ENCODE peak calls at places on chromosomes 1 and 21, in six cellular contexts. E is retinal pigment epithelial cell; J is prostate gland; B is CD8-positive, alpha-beta T cell; O is CD4-positive, alpha-beta T cell; D is H1. A is an unnamed sample.

GRCh38 chr21:44537930-44538911 is 1.8 kb downstream of the KRTAP10-1 start:
- DNase-seq in E (no peak), J (no peak), B (no peak), O (no peak), D (peak), A (peak)

GRCh38 chr1:90925928-90926869 is 95.6 kb downstream of the ZNF644 start:
- DNase-seq in E (peak), J (no peak), B (no peak), O (no peak), D (no peak), A (no peak)

GRCh38 chr1:241269116-241269515 is 87.9 kb downstream of the RGS7 start:
- DNase-seq in E (no peak), J (no peak), B (no peak), O (no peak), D (peak), A (no peak)

GRCh38 chr1:62875676-62876075 is 91.7 kb downstream of the ATG4C start:
- DNase-seq in E (peak), J (no peak), B (no peak), O (no peak), D (no peak), A (no peak)

GRCh38 chr1:71417421-71417820 is 336.6 kb upstream of the ZRANB2 start:
- DNase-seq in E (no peak), J (no peak), B (no peak), O (no peak), D (no peak), A (no peak)

GRCh38 chr1:207762622-207763021 is 10.8 kb downstream of the CD46 start:
- DNase-seq in E (no peak), J (no peak), B (no peak), O (no peak), D (no peak), A (no peak)

GRCh38 chr1:192474080-192474683 is 101.4 kb upstream of the RGS1 start:
- DNase-seq in E (no peak), J (no peak), B (no peak), O (no peak), D (no peak), A (no peak)

GRCh38 chr1:151478140-151478812 is 19.0 kb upstream of the POGZ start:
- DNase-seq in E (no peak), J (no peak), B (no peak), O (no peak), D (no peak), A (no peak)

GRCh38 chr1:110671323-110671722 is 3.4 kb downstream of the KCNA3 start:
- DNase-seq in E (no peak), J (no peak), B (no peak), O (no peak), D (no peak), A (no peak)

GRCh38 chr1:204213668-204214662 is at the start of gene GOLT1A:
- DNase-seq in E (peak), J (peak), B (peak), O (peak), D (peak), A (no peak)

GRCh38 chr1:207421078-207421477 is 33.0 kb upstream of the CR2 start:
- DNase-seq in E (no peak), J (no peak), B (no peak), O (no peak), D (no peak), A (no peak)

GRCh38 chr21:34916446-34916845 is 132.7 kb downstream of the RUNX1 start:
- DNase-seq in E (no peak), J (no peak), B (no peak), O (no peak), D (no peak), A (no peak)

GRCh38 chr1:219385786-219386427 is 212.2 kb downstream of the LYPLAL1 start:
- DNase-seq in E (peak), J (peak), B (no peak), O (no peak), D (peak), A (no peak)

GRCh38 chr1:91742848-91743292 is 143.1 kb downstream of the TGFBR3 start:
- DNase-seq in E (no peak), J (peak), B (no peak), O (no peak), D (no peak), A (no peak)

GRCh38 chr1:200139661-200140250 is 112.2 kb downstream of the NR5A2 start:
- DNase-seq in E (no peak), J (no peak), B (no peak), O (no peak), D (no peak), A (no peak)

GRCh38 chr1:178283409-178283808 is 189.5 kb downstream of the RASAL2 start:
- DNase-seq in E (no peak), J (no peak), B (no peak), O (no peak), D (no peak), A (no peak)

GRCh38 chr1:232925421-232926202 is 24.8 kb upstream of the NTPCR start:
- DNase-seq in E (no peak), J (no peak), B (no peak), O (no peak), D (no peak), A (no peak)

GRCh38 chr1:12851779-12852178 is 3.3 kb upstream of the HNRNPCL1 start:
- DNase-seq in E (peak), J (no peak), B (no peak), O (no peak), D (no peak), A (no peak)

GRCh38 chr1:34500451-34500850 is 254.4 kb upstream of the GJB5 start:
- DNase-seq in E (no peak), J (no peak), B (no peak), O (no peak), D (peak), A (peak)

GRCh38 chr1:41041866-41042265 is 20.3 kb upstream of the SLFNL1 start:
- DNase-seq in E (no peak), J (no peak), B (no peak), O (no peak), D (no peak), A (no peak)

GRCh38 chr1:65894738-65895605 is 102.3 kb downstream of the PDE4B start:
- DNase-seq in E (no peak), J (no peak), B (no peak), O (no peak), D (no peak), A (no peak)

GRCh38 chr1:205920159-205920558 is 23.1 kb downstream of the SLC26A9 start:
- DNase-seq in E (no peak), J (no peak), B (no peak), O (no peak), D (no peak), A (no peak)

GRCh38 chr1:48526045-48526714 is 54.2 kb upstream of the SPATA6 start:
- DNase-seq in E (peak), J (peak), B (no peak), O (no peak), D (no peak), A (no peak)

GRCh38 chr1:29253180-29253579 is 16.9 kb downstream of the PTPRU start:
- DNase-seq in E (no peak), J (no peak), B (no peak), O (no peak), D (no peak), A (no peak)
- TF ChIP-seq CTCF in E (no peak), J (no peak), B (no peak), O (no peak), D (no peak), A (no peak)

GRCh38 chr1:53826367-53826766 is 11.7 kb downstream of the NDC1 start:
- DNase-seq in E (no peak), J (no peak), B (no peak), O (no peak), D (no peak), A (no peak)
- TF ChIP-seq CTCF in E (no peak), J (peak), B (no peak), O (no peak), D (no peak), A (no peak)

DNA sequence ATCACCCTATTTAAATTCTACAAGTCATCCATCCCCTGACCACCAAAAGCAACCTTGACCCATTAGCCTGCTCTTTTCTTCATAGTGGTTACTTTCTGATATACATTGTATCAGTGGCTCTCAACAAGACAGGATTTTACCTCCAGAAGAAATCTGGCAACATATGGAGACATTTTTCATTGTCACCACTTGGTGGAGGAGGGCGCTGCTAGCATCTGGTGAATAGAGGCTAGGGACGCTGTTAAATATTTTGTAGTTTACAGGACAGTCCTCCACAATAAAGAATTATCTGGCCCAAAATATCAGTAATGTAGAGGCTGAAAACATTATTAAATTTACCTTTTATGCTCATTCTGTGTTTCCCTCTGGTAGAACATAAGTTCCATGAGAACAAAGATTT is 6.1 kb downstream of the HSPA13 start:
- DNase-seq in E (no peak), J (no peak), B (no peak), O (no peak), D (no peak), A (no peak)
- TF ChIP-seq CTCF in E (no peak), J (no peak), B (no peak), O (no peak), D (peak), A (no peak)

DNA sequence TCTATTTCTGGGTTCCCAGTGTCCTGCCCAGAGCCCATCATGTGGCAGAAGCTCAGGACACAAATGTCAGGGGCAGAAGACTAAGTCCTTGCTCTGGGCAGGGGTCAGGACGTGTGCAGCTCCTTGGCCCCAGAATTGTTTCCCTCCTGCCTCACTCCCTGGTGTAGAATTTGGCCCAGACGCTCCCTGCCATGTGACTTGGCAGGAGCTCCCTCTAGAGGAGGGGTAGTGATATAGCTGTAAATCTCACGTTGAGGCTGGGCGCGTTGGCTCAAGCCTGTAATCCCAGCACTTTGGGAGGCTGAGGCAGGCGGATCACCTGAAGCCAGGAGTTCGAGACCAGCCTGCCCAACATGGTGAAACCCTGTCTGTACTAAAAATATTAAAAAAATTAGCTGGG is 91.2 kb downstream of the UBIAD1 start:
- DNase-seq in E (no peak), J (no peak), B (no peak), O (no peak), D (no peak), A (no peak)
- TF ChIP-seq CTCF in E (peak), J (no peak), B (no peak), O (peak), D (peak), A (peak)